ENCODE peak calls at places on chromosomes 7 and 10, in five cellular contexts. N is aorta, R is tibial artery, K is A673, B is SJSA1. M is an unnamed sample.

GRCh38 chr10:97714401-97715258 is 1.1 kb downstream of the MARVELD1 start:
- DNase-seq in N (peak; percentile 88), R (peak; percentile 90), K (peak; percentile 76), B (peak; percentile 77), M (peak; percentile 90)

GRCh38 chr10:58660577-58661255 is 148.0 kb downstream of the BICC1 start:
- DNase-seq in N (no peak), R (no peak), K (no peak), B (no peak), M (no peak)

GRCh38 chr10:86733260-86733671 is 23.2 kb upstream of the BMPR1A start:
- DNase-seq in N (peak; percentile 59), R (no peak), K (no peak), B (no peak), M (no peak)

GRCh38 chr7:27611043-27611442 is 51.6 kb downstream of the HIBADH start:
- DNase-seq in N (no peak), R (no peak), K (no peak), B (no peak), M (no peak)

GRCh38 chr7:136134503-136134902 is 157.3 kb upstream of the MTPN start:
- DNase-seq in N (no peak), R (no peak), K (peak; percentile 88), B (peak; percentile 62), M (no peak)

GRCh38 chr7:141045126-141045841 is 28.6 kb upstream of the TMEM178B start:
- DNase-seq in N (no peak), R (no peak), K (no peak), B (no peak), M (no peak)

GRCh38 chr10:109914966-109915365 is 8.3 kb downstream of the XPNPEP1 start:
- DNase-seq in N (no peak), R (no peak), K (peak; percentile 36), B (peak; percentile 60), M (no peak)

GRCh38 chr10:71216751-71217265 is 4.4 kb downstream of the UNC5B start:
- DNase-seq in N (no peak), R (no peak), K (no peak), B (no peak), M (peak; percentile 70)

GRCh38 chr7:2986561-2986960 is 57.1 kb downstream of the CARD11 start:
- DNase-seq in N (no peak), R (no peak), K (no peak), B (no peak), M (no peak)

GRCh38 chr7:39001595-39001994 is 23.9 kb downstream of the POU6F2 start:
- DNase-seq in N (no peak), R (no peak), K (no peak), B (no peak), M (no peak)

GRCh38 chr10:45419673-45420020 is 45.6 kb downstream of the ALOX5 start:
- DNase-seq in N (no peak), R (no peak), K (no peak), B (no peak), M (no peak)

GRCh38 chr10:86333813-86334514 is 32.6 kb downstream of the GRID1 start:
- DNase-seq in N (no peak), R (no peak), K (no peak), B (no peak), M (no peak)

GRCh38 chr7:129569811-129570215 is 41.7 kb upstream of the NRF1 start:
- DNase-seq in N (no peak), R (no peak), K (no peak), B (peak; percentile 79), M (no peak)

GRCh38 chr10:110777017-110777416 is 94.7 kb upstream of the PDCD4 start:
- DNase-seq in N (no peak), R (no peak), K (no peak), B (no peak), M (no peak)

GRCh38 chr7:96284838-96285237 is 37.1 kb downstream of the SLC25A13 start:
- DNase-seq in N (no peak), R (no peak), K (no peak), B (no peak), M (no peak)

GRCh38 chr7:26100940-26101339 is 51.1 kb upstream of the NFE2L3 start:
- DNase-seq in N (no peak), R (peak; percentile 38), K (no peak), B (no peak), M (peak; percentile 54)

GRCh38 chr10:97726636-97727178 is 10.2 kb upstream of the ZFYVE27 start:
- DNase-seq in N (no peak), R (no peak), K (no peak), B (no peak), M (peak; percentile 86)

GRCh38 chr10:103926722-103927319 is 8.8 kb upstream of the STN1 start:
- DNase-seq in N (no peak), R (no peak), K (no peak), B (no peak), M (no peak)

GRCh38 chr10:49299816-49300139 is 808 bp downstream of the C10orf71 start:
- DNase-seq in N (no peak), R (no peak), K (no peak), B (no peak), M (no peak)

GRCh38 chr10:49298666-49298989 is 342 bp upstream of the C10orf71 start:
- DNase-seq in N (peak; percentile 70), R (peak; percentile 56), K (no peak), B (no peak), M (no peak)

GRCh38 chr10:49297818-49298665 is 928 bp upstream of the C10orf71 start:
- DNase-seq in N (no peak), R (no peak), K (no peak), B (no peak), M (peak; percentile 88)

GRCh38 chr10:49300140-49300974 is 1.4 kb downstream of the C10orf71 start:
- DNase-seq in N (no peak), R (no peak), K (no peak), B (no peak), M (no peak)

GRCh38 chr10:49298990-49299815 is at the start of gene C10orf71:
- DNase-seq in N (no peak), R (no peak), K (no peak), B (no peak), M (no peak)
- H3K27ac ChIP-seq in N (peak within 1 kb of the TSS; percentile 4), R (peak within 1 kb of the TSS; percentile 2), K (no peak within 1 kb of the TSS), B (no peak within 1 kb of the TSS), M (no peak within 1 kb of the TSS)

GRCh38 chr7:51289608-51290370 is 26.8 kb downstream of the COBL start:
- DNase-seq in N (no peak), R (no peak), K (no peak), B (no peak), M (no peak)

GRCh38 chr7:51290702-51291290 is 25.8 kb downstream of the COBL start:
- DNase-seq in N (no peak), R (no peak), K (no peak), B (no peak), M (peak; percentile 44)

GRCh38 chr7:51292596-51292995 is 24.0 kb downstream of the COBL start:
- DNase-seq in N (no peak), R (no peak), K (no peak), B (no peak), M (peak; percentile 59)

GRCh38 chr7:51286392-51286791 is 30.2 kb downstream of the COBL start:
- DNase-seq in N (no peak), R (no peak), K (no peak), B (no peak), M (no peak)

DNA sequence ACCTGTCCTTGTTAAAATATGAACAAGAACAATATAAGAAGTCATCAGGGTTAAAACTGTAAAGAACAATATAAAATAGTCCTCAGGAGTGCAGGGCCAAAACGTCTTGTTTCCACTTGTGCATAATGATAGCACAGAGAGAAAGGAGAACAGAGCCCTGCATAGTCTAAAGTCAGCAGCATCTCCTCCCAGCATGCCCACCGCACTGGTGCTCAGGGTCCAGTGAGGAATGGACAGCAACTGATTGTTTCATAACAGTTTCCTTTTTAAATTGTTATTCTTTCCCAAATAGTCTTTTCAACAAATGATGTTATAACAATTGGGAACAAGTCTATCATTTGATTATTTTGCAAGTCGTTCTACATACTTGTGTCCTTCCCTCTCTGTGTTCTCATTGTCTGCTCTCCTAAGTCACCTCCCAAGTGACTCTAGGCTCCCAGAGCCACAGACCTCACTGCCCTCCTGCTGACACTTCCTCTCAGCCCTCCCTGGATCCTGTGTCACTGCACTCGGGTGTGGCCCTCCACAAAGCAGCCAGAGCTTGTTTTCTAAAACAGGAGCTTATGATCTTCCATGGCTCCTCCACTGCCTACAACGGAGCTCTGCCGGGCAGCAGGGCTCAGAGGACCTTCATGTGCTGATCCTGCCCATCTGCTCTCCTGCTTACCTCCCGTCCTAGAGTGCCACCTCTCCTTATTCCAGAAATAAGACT is 27.6 kb downstream of the COBL start:
- DNase-seq in N (no peak), R (no peak), K (no peak), B (no peak), M (peak; percentile 52)
- H3K36me3 ChIP-seq in N (no peaks in the 10 kb centered on the region), R (no peaks in the 10 kb centered on the region), K (no peaks in the 10 kb centered on the region), B (no peaks in the 10 kb centered on the region), M (no peaks in the 10 kb centered on the region)

GRCh38 chr7:158054611-158055010 is 533.0 kb downstream of the PTPRN2 start:
- DNase-seq in N (no peak), R (no peak), K (no peak), B (no peak), M (no peak)
- H3K9me3 ChIP-seq in N (no peaks in the 10 kb centered on the region), R (no peaks in the 10 kb centered on the region), K (peaks cover 16% of the 10 kb centered on the region), B (no peaks in the 10 kb centered on the region), M (peaks cover 70% of the 10 kb centered on the region)

GRCh38 chr10:81820418-81820817 is 54.6 kb upstream of the NRG3 start:
- DNase-seq in N (no peak), R (no peak), K (no peak), B (no peak), M (no peak)
- H3K27ac ChIP-seq in N (no peak overlapping the region), R (no peak overlapping the region), K (no peak overlapping the region), B (no peak overlapping the region), M (no peak overlapping the region)

GRCh38 chr7:100349757-100350156 is 8.2 kb upstream of the PILRB start:
- DNase-seq in N (no peak), R (no peak), K (no peak), B (no peak), M (peak; percentile 41)
- H3K36me3 ChIP-seq in N (peaks cover 8% of the 10 kb centered on the region), R (peaks cover 91% of the 10 kb centered on the region), K (peaks cover 57% of the 10 kb centered on the region), B (peaks cover 80% of the 10 kb centered on the region), M (peaks cover 80% of the 10 kb centered on the region)

DNA sequence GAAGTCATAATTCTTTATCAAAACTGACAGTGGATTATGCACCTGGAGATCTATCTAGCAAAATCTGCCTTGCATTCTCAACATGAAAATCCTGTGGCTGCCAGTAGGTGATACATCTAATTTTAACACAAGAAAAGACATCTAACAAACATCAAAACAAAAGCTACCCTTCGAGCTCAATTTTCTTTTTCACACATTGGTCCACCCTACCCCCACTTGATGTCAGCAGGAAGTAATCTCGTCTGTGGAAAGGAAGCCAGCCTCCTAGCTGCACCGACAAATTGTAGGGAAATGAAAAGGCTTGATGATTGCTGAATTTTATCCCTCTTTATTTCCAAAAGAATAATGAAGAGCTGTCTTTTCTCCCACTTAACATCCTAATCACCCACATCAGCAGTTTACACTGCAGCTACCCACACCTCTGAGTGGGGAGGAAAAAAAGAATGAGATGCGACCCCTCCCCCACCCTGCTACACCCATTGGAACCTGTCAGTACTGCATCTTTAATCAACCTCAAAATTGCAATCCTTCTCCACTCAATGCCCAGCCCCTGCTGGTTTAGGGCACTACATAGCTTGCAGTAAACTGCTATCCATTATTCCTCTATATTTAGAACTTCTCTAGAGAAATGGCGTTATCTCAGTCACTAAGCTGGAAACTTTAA is 10.6 kb upstream of the CPVL start:
- DNase-seq in N (no peak), R (no peak), K (peak; percentile 37), B (no peak), M (no peak)
- H3K9me3 ChIP-seq in N (peaks cover 4% of the 10 kb centered on the region), R (no peaks in the 10 kb centered on the region), K (no peaks in the 10 kb centered on the region), B (no peaks in the 10 kb centered on the region), M (peaks cover 4% of the 10 kb centered on the region)